ENCODE peak calls at places on chromosomes 4 and X, in ten cellular contexts. V is GM12865; L is adrenal gland; C is tibial artery; G is PC-9; Q is breast epithelium; W is CD8-positive, alpha-beta T cell; P is A549; F is right atrium auricular region; A is CD8-positive, alpha-beta memory T cell. N is an unnamed sample.

GRCh38 chr4:25098964-25099843 is 61.0 kb downstream of the SEPSECS start:
- DNase-seq in V (no peak), L (peak; percentile 89), C (peak; percentile 67), G (no peak), Q (no peak), W (no peak), P (peak; percentile 5), F (peak; percentile 90), A (no peak), N (peak; percentile 17)

GRCh38 chr4:144355809-144356757 is 215.6 kb upstream of the GYPA start:
- DNase-seq in V (peak; percentile 85), L (no peak), C (no peak), G (peak; percentile 58), Q (no peak), W (no peak), P (peak; percentile 73), F (no peak), A (no peak), N (peak; percentile 67)

GRCh38 chr4:7607156-7607910 is 172.6 kb upstream of the PSAPL1 start:
- DNase-seq in V (no peak), L (no peak), C (no peak), G (no peak), Q (no peak), W (no peak), P (no peak), F (no peak), A (no peak), N (no peak)

GRCh38 chr4:65635051-65635821 is 35.1 kb downstream of the EPHA5 start:
- DNase-seq in V (no peak), L (no peak), C (no peak), G (no peak), Q (no peak), W (no peak), P (no peak), F (no peak), A (no peak), N (no peak)

GRCh38 chrX:130772313-130773140 is 130.5 kb downstream of the ENOX2 start:
- DNase-seq in V (no peak), L (no peak), C (no peak), G (peak; percentile 14), Q (no peak), W (no peak), P (peak; percentile 40), F (no peak), A (no peak), N (no peak)

GRCh38 chrX:136528645-136529315 is 3.2 kb upstream of the VGLL1 start:
- DNase-seq in V (no peak), L (no peak), C (no peak), G (peak; percentile 61), Q (no peak), W (no peak), P (peak; percentile 13), F (no peak), A (no peak), N (no peak)

GRCh38 chr4:187814737-187815465 is 180.7 kb upstream of the ZFP42 start:
- DNase-seq in V (no peak), L (peak; percentile 42), C (no peak), G (peak; percentile 61), Q (peak; percentile 32), W (no peak), P (no peak), F (no peak), A (no peak), N (no peak)

GRCh38 chrX:136910565-136911040 is 30.1 kb upstream of the RBMX start:
- DNase-seq in V (no peak), L (no peak), C (no peak), G (no peak), Q (no peak), W (no peak), P (no peak), F (no peak), A (no peak), N (no peak)

GRCh38 chr4:168631241-168632151 is 134.6 kb downstream of the PALLD start:
- DNase-seq in V (no peak), L (peak; percentile 31), C (peak; percentile 77), G (peak; percentile 78), Q (peak; percentile 42), W (no peak), P (peak; percentile 73), F (peak; percentile 72), A (no peak), N (no peak)

GRCh38 chr4:168628251-168628650 is 131.4 kb downstream of the PALLD start:
- DNase-seq in V (no peak), L (no peak), C (no peak), G (no peak), Q (no peak), W (no peak), P (no peak), F (no peak), A (no peak), N (no peak)

GRCh38 chr4:168629561-168629960 is 132.7 kb downstream of the PALLD start:
- DNase-seq in V (no peak), L (no peak), C (no peak), G (no peak), Q (no peak), W (no peak), P (no peak), F (no peak), A (no peak), N (no peak)

GRCh38 chr4:168632246-168632832 is 135.5 kb downstream of the PALLD start:
- DNase-seq in V (no peak), L (no peak), C (no peak), G (no peak), Q (no peak), W (no peak), P (no peak), F (no peak), A (no peak), N (no peak)

DNA sequence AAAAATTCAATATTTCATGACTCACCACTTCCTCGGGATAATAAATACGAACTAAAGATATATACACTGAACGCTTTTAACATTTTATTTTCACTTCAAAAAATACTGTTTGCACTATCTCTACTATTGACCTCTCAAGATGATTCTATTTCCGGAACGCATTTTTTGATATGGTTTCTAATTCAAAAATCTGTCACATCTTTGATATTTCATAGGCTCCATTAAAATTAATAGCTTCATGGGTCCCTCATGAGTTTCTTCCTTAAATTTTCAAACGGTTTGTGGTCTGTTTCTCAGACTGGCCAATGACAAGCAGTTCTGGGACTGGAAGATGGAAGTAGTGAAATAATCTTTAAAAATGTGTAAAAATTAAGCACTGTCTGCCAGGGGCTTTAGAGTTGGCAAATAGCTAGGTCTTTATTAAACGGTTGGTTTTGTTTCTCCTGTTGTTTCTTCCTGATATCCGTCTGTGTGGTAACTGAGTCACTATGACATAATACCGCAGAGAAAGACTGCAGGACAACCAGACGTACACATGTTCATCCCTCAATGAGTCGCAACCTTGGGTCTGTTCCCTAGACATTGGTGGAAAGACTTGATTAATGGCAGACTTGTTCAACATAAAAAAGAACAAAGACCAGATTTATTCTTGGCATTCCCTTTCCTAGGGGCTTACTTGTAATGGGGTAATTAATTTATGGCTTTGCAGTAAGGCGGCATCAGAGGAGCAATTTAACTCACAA is 133.8 kb downstream of the PALLD start:
- DNase-seq in V (no peak), L (no peak), C (no peak), G (no peak), Q (no peak), W (no peak), P (peak; percentile 57), F (no peak), A (no peak), N (no peak)
- H3K4me3 ChIP-seq in V (no peak overlapping the region), L (peak overlapping the region; percentile 49), C (peak overlapping the region; percentile 58), G (peak overlapping the region; percentile 92), Q (peak overlapping the region; percentile 70), W (no peak overlapping the region), P (peak overlapping the region; percentile 58), F (peak overlapping the region; percentile 58), A (no peak overlapping the region), N (no peak overlapping the region)

DNA sequence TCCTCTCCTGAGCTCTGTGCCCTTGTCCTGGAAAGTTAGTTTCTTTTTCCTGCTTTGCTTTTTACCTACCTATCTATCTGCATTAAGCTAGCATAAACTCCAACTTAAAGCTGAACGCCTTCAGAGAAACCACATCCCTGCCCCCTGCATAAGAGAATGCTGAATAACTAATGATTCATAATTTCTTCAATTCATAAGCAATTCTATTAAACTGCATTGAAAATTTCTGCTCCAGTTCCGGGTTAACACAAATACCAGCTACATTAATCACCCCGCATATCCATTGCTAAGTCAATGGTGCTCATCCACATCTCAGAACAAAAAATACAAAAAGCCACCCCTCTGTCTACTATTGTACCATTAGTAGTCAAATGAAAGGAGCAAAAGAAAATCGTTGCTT is 107.0 kb downstream of the ELOVL6 start:
- DNase-seq in V (no peak), L (no peak), C (no peak), G (no peak), Q (no peak), W (no peak), P (peak; percentile 4), F (no peak), A (no peak), N (no peak)
- H3K4me3 ChIP-seq in V (no peak overlapping the region), L (no peak overlapping the region), C (no peak overlapping the region), G (peak overlapping the region; percentile 41), Q (no peak overlapping the region), W (no peak overlapping the region), P (no peak overlapping the region), F (no peak overlapping the region), A (no peak overlapping the region), N (no peak overlapping the region)

GRCh38 chr4:80071643-80072606 is 1.1 kb downstream of the ANTXR2 start:
- DNase-seq in V (peak; percentile 61), L (peak; percentile 62), C (peak; percentile 75), G (no peak), Q (peak; percentile 20), W (peak; percentile 47), P (peak; percentile 7), F (peak; percentile 62), A (peak; percentile 30), N (no peak)

GRCh38 chr4:80072607-80073361 is at the start of gene ANTXR2:
- DNase-seq in V (peak; percentile 79), L (peak; percentile 91), C (peak; percentile 97), G (peak; percentile 71), Q (peak; percentile 67), W (peak; percentile 60), P (peak; percentile 63), F (peak; percentile 92), A (peak; percentile 58), N (peak; percentile 23)

GRCh38 chr4:80069837-80070788 is 2.9 kb downstream of the ANTXR2 start:
- DNase-seq in V (peak; percentile 48), L (no peak), C (no peak), G (no peak), Q (no peak), W (no peak), P (no peak), F (no peak), A (no peak), N (no peak)

GRCh38 chr4:80070880-80071620 is 2.0 kb downstream of the ANTXR2 start:
- DNase-seq in V (no peak), L (no peak), C (no peak), G (no peak), Q (no peak), W (no peak), P (no peak), F (no peak), A (no peak), N (no peak)

DNA sequence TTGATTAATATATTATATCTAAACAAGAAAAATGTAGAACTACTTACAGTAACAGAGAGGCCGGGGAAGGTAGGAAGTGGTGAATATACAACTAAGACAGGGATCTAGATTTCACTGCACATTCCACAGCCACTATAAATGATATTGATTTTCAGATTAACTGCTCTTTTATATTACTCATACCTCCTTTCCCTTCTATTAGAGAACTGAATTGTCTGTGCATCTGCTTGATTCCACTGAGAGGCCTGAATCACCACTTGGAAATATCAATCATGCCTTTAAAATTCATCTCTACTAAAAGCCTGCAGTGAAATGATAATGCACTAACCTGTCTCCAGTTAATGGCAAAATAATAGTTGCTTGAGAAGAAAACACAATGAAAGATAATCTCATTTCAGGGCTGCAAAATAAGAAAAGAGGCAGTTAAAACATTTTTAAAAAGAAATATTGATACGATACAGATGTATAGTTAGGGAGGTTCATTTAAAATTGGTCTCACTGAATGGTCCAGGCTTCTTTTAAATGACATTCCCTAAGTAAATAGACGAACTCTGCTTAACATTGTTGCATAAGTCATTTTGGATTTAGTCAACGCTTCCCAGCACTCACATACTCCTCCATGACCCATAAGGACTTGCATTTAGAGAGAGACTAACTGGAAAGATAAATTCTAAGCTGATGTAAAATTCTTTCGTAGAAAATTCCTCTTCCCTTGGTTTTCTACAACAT is 3.8 kb downstream of the ANTXR2 start:
- DNase-seq in V (no peak), L (no peak), C (no peak), G (no peak), Q (no peak), W (no peak), P (no peak), F (no peak), A (no peak), N (no peak)
- H3K4me3 ChIP-seq in V (no peak overlapping the region), L (no peak overlapping the region), C (no peak overlapping the region), G (no peak overlapping the region), Q (no peak overlapping the region), W (no peak overlapping the region), P (no peak overlapping the region), F (no peak overlapping the region), A (no peak overlapping the region), N (no peak overlapping the region)

DNA sequence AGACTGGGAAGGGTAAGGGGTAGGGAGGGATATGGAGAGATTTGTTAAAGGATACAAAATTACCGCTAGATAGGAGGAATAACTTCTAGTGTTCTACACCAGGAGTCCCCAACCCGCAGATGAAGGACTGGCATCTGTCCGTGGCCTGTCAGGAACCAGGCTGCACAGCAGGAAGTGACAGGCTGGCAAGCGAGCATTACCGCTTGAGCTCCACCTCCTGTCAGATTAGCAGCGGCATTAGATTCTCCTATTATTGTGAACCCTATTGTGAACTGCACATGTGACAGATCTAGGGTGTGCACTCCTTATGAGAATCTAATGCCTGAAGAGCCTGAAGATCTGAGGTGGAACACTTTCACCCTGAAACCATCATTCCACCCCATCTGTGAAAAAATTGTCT is 27.9 kb upstream of the BBS7 start:
- DNase-seq in V (peak; percentile 13), L (no peak), C (no peak), G (no peak), Q (no peak), W (no peak), P (peak; percentile 1), F (no peak), A (no peak), N (no peak)
- H3K4me3 ChIP-seq in V (no peak overlapping the region), L (no peak overlapping the region), C (no peak overlapping the region), G (no peak overlapping the region), Q (no peak overlapping the region), W (no peak overlapping the region), P (no peak overlapping the region), F (no peak overlapping the region), A (no peak overlapping the region), N (no peak overlapping the region)

N was measured in Jurkat, Clone E6-1.